ENCODE peak calls at places on chromosomes 1 and 21, in six cellular contexts. One of them, this sample, is unnamed. For H3K9me3, the result is how much of the 10 kb centered on the place peaks cover.

GRCh38 chr1:211603191-211603701 is 24.3 kb upstream of the SLC30A1 start:
- DNase-seq in CD4-positive, alpha-beta memory T cell: no peak
- DNase-seq in mammary epithelial cell: peak
- DNase-seq in iPS DF 6.9: no peak
- DNase-seq in ovary: no peak
- DNase-seq in fibroblast of lung: no peak
- DNase-seq in this sample: no peak

GRCh38 chr1:180230416-180230790 is 339 bp downstream of the LHX4 start:
- DNase-seq in CD4-positive, alpha-beta memory T cell: no peak
- DNase-seq in mammary epithelial cell: no peak
- DNase-seq in iPS DF 6.9: no peak
- DNase-seq in ovary: no peak
- DNase-seq in fibroblast of lung: no peak
- DNase-seq in this sample: no peak

GRCh38 chr1:77975907-77976306 is 3.0 kb downstream of the FUBP1 start:
- DNase-seq in CD4-positive, alpha-beta memory T cell: no peak
- DNase-seq in mammary epithelial cell: no peak
- DNase-seq in iPS DF 6.9: no peak
- DNase-seq in ovary: no peak
- DNase-seq in fibroblast of lung: no peak
- DNase-seq in this sample: no peak

GRCh38 chr1:105000793-105001192 is 1251.1 kb downstream of the AMY1C start:
- DNase-seq in CD4-positive, alpha-beta memory T cell: no peak
- DNase-seq in mammary epithelial cell: no peak
- DNase-seq in iPS DF 6.9: no peak
- DNase-seq in ovary: no peak
- DNase-seq in fibroblast of lung: no peak
- DNase-seq in this sample: no peak

GRCh38 chr21:32089771-32090170 is 189.1 kb downstream of the MIS18A start:
- DNase-seq in CD4-positive, alpha-beta memory T cell: no peak
- DNase-seq in mammary epithelial cell: no peak
- DNase-seq in iPS DF 6.9: no peak
- DNase-seq in ovary: no peak
- DNase-seq in fibroblast of lung: no peak
- DNase-seq in this sample: no peak

GRCh38 chr1:233446935-233447334 is 119.4 kb downstream of the MAP3K21 start:
- DNase-seq in CD4-positive, alpha-beta memory T cell: no peak
- DNase-seq in mammary epithelial cell: no peak
- DNase-seq in iPS DF 6.9: no peak
- DNase-seq in ovary: no peak
- DNase-seq in fibroblast of lung: no peak
- DNase-seq in this sample: no peak

GRCh38 chr1:107617456-107617855 is 347.5 kb downstream of the VAV3 start:
- DNase-seq in CD4-positive, alpha-beta memory T cell: no peak
- DNase-seq in mammary epithelial cell: no peak
- DNase-seq in iPS DF 6.9: no peak
- DNase-seq in ovary: no peak
- DNase-seq in fibroblast of lung: no peak
- DNase-seq in this sample: no peak

GRCh38 chr1:226548281-226549093 is at the start of gene STUM:
- DNase-seq in CD4-positive, alpha-beta memory T cell: peak
- DNase-seq in mammary epithelial cell: peak
- DNase-seq in iPS DF 6.9: no peak
- DNase-seq in ovary: peak
- DNase-seq in fibroblast of lung: peak
- DNase-seq in this sample: no peak

DNA sequence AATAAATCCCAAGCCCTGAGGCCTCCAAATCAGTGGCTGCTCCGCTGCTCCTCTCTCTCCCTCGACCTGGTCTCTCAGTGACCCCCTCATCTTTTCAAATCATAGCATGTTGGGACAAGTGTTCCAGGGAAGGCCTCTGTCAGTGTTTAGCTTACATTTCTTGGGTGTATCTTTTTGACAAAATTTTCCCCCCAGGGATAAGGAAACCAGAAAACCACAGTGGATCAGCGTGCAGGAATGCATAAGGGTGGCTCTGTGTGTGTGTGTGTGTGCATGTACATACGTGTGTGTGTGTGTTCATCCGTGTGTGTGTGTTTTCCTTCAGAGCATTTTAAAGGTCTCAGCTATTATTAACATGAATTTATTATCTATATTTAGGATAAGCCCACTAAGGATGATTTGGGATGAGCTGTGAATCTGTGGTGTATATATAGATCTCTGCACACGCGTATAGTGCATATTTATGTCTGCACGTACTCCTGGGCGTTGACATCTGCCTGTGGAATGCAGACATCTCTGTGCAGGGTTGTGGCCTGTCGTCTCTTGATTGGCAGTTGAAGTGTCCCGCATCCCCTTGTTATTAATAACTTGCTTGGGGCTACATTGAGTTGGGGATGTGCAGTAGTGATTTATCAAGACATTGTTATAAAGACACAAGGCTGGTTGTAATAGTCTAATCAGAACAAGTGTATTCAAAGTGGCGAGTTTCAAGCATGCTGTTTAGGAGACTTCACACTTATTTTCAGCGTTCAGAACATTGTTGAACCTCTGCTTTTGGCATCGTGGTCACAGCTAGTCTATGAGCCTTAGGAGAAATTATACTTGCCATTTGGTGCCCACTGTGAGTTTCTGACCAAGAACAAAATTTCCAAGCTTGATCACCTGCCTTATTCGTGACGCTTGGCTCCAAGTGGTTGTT is 55.6 kb downstream of the GALNT2 start:
- DNase-seq in CD4-positive, alpha-beta memory T cell: no peak
- DNase-seq in mammary epithelial cell: peak
- DNase-seq in iPS DF 6.9: no peak
- DNase-seq in ovary: no peak
- DNase-seq in fibroblast of lung: no peak
- DNase-seq in this sample: no peak
- H3K4me3 ChIP-seq in CD4-positive, alpha-beta memory T cell: no peak
- H3K4me3 ChIP-seq in mammary epithelial cell: no peak
- H3K4me3 ChIP-seq in iPS DF 6.9: no peak
- H3K4me3 ChIP-seq in ovary: no peak
- H3K4me3 ChIP-seq in fibroblast of lung: no peak
- H3K4me3 ChIP-seq in this sample: no peak

DNA sequence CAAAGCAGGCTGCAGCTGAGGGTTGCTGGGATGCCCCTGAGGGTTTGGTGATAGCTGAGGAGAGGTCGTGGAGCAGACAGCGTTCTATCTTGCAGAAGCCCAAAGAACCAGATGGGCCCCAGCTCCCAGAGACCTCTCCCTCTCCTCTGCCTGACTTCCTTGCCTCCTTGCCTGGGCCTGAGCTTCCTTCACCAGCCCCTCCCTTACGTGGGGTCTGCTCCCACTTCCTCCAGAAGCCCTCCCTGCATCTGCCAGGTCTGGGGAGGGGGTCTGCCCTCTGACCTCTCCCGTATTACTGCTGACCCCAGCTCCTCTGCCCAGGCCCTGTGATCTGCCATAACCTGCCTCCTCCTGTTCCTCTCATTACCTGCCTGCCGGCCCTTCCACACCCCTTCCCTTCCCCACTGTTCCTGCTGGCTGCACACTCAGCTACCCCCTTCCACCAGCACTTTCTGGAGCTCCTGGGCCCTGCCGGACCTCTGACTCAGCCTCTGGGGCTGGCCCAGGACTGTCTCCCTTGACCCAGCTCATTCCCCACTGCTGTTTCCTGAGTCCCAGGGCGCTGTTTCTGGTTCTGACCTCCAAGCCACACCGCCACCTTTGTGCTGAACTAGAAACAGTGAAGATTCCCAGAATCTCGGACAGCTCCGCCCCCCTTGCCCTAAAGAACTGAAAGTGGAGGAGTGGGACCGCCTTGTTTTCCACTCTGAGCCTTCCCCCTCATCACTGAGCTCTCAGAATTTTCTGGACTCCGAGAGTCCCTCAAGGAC is 237.7 kb upstream of the C1orf174 start:
- DNase-seq in CD4-positive, alpha-beta memory T cell: no peak
- DNase-seq in mammary epithelial cell: no peak
- DNase-seq in iPS DF 6.9: no peak
- DNase-seq in ovary: no peak
- DNase-seq in fibroblast of lung: no peak
- DNase-seq in this sample: no peak
- H3K9me3 ChIP-seq in CD4-positive, alpha-beta memory T cell: under half
- H3K9me3 ChIP-seq in mammary epithelial cell: under half
- H3K9me3 ChIP-seq in iPS DF 6.9: under half
- H3K9me3 ChIP-seq in ovary: under half
- H3K9me3 ChIP-seq in fibroblast of lung: under half
- H3K9me3 ChIP-seq in this sample: under half

GRCh38 chr21:16589046-16589445 is 859.3 kb downstream of the USP25 start:
- DNase-seq in CD4-positive, alpha-beta memory T cell: no peak
- DNase-seq in mammary epithelial cell: no peak
- DNase-seq in iPS DF 6.9: no peak
- DNase-seq in ovary: no peak
- DNase-seq in fibroblast of lung: peak
- DNase-seq in this sample: no peak
- H3K4me3 ChIP-seq in CD4-positive, alpha-beta memory T cell: no peak
- H3K4me3 ChIP-seq in mammary epithelial cell: no peak
- H3K4me3 ChIP-seq in iPS DF 6.9: no peak
- H3K4me3 ChIP-seq in ovary: no peak
- H3K4me3 ChIP-seq in fibroblast of lung: peak
- H3K4me3 ChIP-seq in this sample: no peak

DNA sequence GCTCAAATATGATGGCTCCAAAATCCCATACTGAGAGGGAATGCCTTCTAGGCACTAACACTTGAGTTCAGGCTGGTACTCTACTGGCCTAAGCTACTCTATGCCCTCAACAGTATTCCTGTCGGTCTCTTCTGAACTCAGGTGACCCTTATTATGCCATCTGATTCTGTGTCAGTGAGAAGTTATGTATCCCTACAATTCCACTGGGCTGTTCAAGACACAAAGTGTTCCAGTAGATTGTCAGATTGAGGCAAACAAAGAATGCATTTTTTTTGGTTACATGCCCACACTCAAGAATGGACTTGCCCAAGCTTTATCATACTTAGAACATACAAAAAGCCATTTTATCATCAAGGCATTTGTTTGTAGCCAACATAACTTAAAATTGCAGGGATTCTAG is 553.8 kb upstream of the PRMT6 start:
- DNase-seq in CD4-positive, alpha-beta memory T cell: no peak
- DNase-seq in mammary epithelial cell: peak
- DNase-seq in iPS DF 6.9: no peak
- DNase-seq in ovary: no peak
- DNase-seq in fibroblast of lung: no peak
- DNase-seq in this sample: no peak
- H3K9me3 ChIP-seq in CD4-positive, alpha-beta memory T cell: under half
- H3K9me3 ChIP-seq in mammary epithelial cell: under half
- H3K9me3 ChIP-seq in iPS DF 6.9: under half
- H3K9me3 ChIP-seq in ovary: under half
- H3K9me3 ChIP-seq in fibroblast of lung: under half
- H3K9me3 ChIP-seq in this sample: under half